ENCODE peak calls at places on chromosomes 1 and 21, in seven cellular contexts. One of them, this sample, is unnamed. For H3K4me1 and H3K27me3, the result is how much of the 10 kb centered on the place peaks cover.

GRCh38 chr1:39076127-39076798 is 50.1 kb downstream of the NDUFS5 start:
- DNase-seq in left ventricle myocardium inferior: peak
- DNase-seq in HAP-1: no peak
- DNase-seq in aorta: peak
- DNase-seq in psoas muscle: peak
- DNase-seq in ovary: peak
- DNase-seq in fibroblast of lung: peak
- DNase-seq in this sample: no peak

GRCh38 chr1:24051206-24051945 is 60.6 kb downstream of the MYOM3 start:
- DNase-seq in left ventricle myocardium inferior: no peak
- DNase-seq in HAP-1: no peak
- DNase-seq in aorta: no peak
- DNase-seq in psoas muscle: no peak
- DNase-seq in ovary: no peak
- DNase-seq in fibroblast of lung: no peak
- DNase-seq in this sample: no peak

GRCh38 chr1:60283690-60284089 is 210.1 kb upstream of the C1orf87 start:
- DNase-seq in left ventricle myocardium inferior: no peak
- DNase-seq in HAP-1: no peak
- DNase-seq in aorta: no peak
- DNase-seq in psoas muscle: no peak
- DNase-seq in ovary: no peak
- DNase-seq in fibroblast of lung: peak
- DNase-seq in this sample: no peak

GRCh38 chr1:154288694-154289093 is 16.3 kb downstream of the HAX1 start:
- DNase-seq in left ventricle myocardium inferior: no peak
- DNase-seq in HAP-1: no peak
- DNase-seq in aorta: no peak
- DNase-seq in psoas muscle: no peak
- DNase-seq in ovary: no peak
- DNase-seq in fibroblast of lung: no peak
- DNase-seq in this sample: no peak

GRCh38 chr1:235013512-235013911 is 115.1 kb downstream of the TOMM20 start:
- DNase-seq in left ventricle myocardium inferior: no peak
- DNase-seq in HAP-1: no peak
- DNase-seq in aorta: no peak
- DNase-seq in psoas muscle: no peak
- DNase-seq in ovary: no peak
- DNase-seq in fibroblast of lung: no peak
- DNase-seq in this sample: no peak

GRCh38 chr1:93749894-93750301 is 68.3 kb upstream of the BCAR3 start:
- DNase-seq in left ventricle myocardium inferior: no peak
- DNase-seq in HAP-1: no peak
- DNase-seq in aorta: no peak
- DNase-seq in psoas muscle: no peak
- DNase-seq in ovary: no peak
- DNase-seq in fibroblast of lung: no peak
- DNase-seq in this sample: no peak

GRCh38 chr1:172727956-172728603 is 69.2 kb downstream of the FASLG start:
- DNase-seq in left ventricle myocardium inferior: no peak
- DNase-seq in HAP-1: peak
- DNase-seq in aorta: no peak
- DNase-seq in psoas muscle: no peak
- DNase-seq in ovary: no peak
- DNase-seq in fibroblast of lung: peak
- DNase-seq in this sample: no peak

GRCh38 chr1:222454782-222455181 is 93.1 kb downstream of the HHIPL2 start:
- DNase-seq in left ventricle myocardium inferior: peak
- DNase-seq in HAP-1: no peak
- DNase-seq in aorta: no peak
- DNase-seq in psoas muscle: peak
- DNase-seq in ovary: peak
- DNase-seq in fibroblast of lung: no peak
- DNase-seq in this sample: no peak

GRCh38 chr1:61812916-61813315 is 70.6 kb downstream of the PATJ start:
- DNase-seq in left ventricle myocardium inferior: no peak
- DNase-seq in HAP-1: no peak
- DNase-seq in aorta: no peak
- DNase-seq in psoas muscle: no peak
- DNase-seq in ovary: no peak
- DNase-seq in fibroblast of lung: no peak
- DNase-seq in this sample: no peak

GRCh38 chr1:115062542-115063004 is 26.7 kb downstream of the TSPAN2 start:
- DNase-seq in left ventricle myocardium inferior: peak
- DNase-seq in HAP-1: no peak
- DNase-seq in aorta: peak
- DNase-seq in psoas muscle: peak
- DNase-seq in ovary: no peak
- DNase-seq in fibroblast of lung: no peak
- DNase-seq in this sample: peak

GRCh38 chr1:160858127-160858909 is 4.4 kb downstream of the CD244 start:
- DNase-seq in left ventricle myocardium inferior: peak
- DNase-seq in HAP-1: no peak
- DNase-seq in aorta: no peak
- DNase-seq in psoas muscle: no peak
- DNase-seq in ovary: no peak
- DNase-seq in fibroblast of lung: no peak
- DNase-seq in this sample: no peak

GRCh38 chr1:27357281-27358037 is 9.3 kb downstream of the MAP3K6 start:
- DNase-seq in left ventricle myocardium inferior: peak
- DNase-seq in HAP-1: peak
- DNase-seq in aorta: peak
- DNase-seq in psoas muscle: peak
- DNase-seq in ovary: peak
- DNase-seq in fibroblast of lung: peak
- DNase-seq in this sample: peak

GRCh38 chr1:27356628-27357280 is 10.0 kb downstream of the MAP3K6 start:
- DNase-seq in left ventricle myocardium inferior: no peak
- DNase-seq in HAP-1: no peak
- DNase-seq in aorta: no peak
- DNase-seq in psoas muscle: no peak
- DNase-seq in ovary: no peak
- DNase-seq in fibroblast of lung: no peak
- DNase-seq in this sample: peak

GRCh38 chr1:27358038-27358927 is 8.5 kb downstream of the MAP3K6 start:
- DNase-seq in left ventricle myocardium inferior: no peak
- DNase-seq in HAP-1: no peak
- DNase-seq in aorta: no peak
- DNase-seq in psoas muscle: no peak
- DNase-seq in ovary: no peak
- DNase-seq in fibroblast of lung: no peak
- DNase-seq in this sample: no peak

GRCh38 chr1:27355683-27356082 is 11.1 kb downstream of the MAP3K6 start:
- DNase-seq in left ventricle myocardium inferior: no peak
- DNase-seq in HAP-1: no peak
- DNase-seq in aorta: no peak
- DNase-seq in psoas muscle: no peak
- DNase-seq in ovary: no peak
- DNase-seq in fibroblast of lung: no peak
- DNase-seq in this sample: no peak

DNA sequence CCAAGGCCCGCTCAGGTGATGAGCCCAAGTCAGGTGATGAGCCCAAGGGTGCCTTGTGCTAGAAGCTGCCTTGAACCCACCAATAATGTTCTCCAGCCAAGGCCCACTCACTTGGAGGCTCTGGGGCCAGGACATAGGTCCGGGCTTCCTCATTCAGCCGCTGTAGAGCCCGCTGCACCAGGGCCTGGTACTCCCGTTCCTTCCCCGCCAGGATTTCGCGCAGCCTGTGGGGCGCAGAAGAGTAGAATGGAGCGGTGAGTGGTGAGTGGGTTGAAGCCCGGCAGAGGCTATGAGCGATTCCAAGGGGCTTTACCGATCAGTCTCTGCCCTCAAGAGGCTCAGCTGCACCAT is 10.5 kb downstream of the MAP3K6 start:
- DNase-seq in left ventricle myocardium inferior: no peak
- DNase-seq in HAP-1: no peak
- DNase-seq in aorta: no peak
- DNase-seq in psoas muscle: no peak
- DNase-seq in ovary: no peak
- DNase-seq in fibroblast of lung: no peak
- DNase-seq in this sample: no peak
- H3K4me1 ChIP-seq in left ventricle myocardium inferior: under half
- H3K4me1 ChIP-seq in HAP-1: under half
- H3K4me1 ChIP-seq in aorta: under half
- H3K4me1 ChIP-seq in psoas muscle: under half
- H3K4me1 ChIP-seq in ovary: under half
- H3K4me1 ChIP-seq in fibroblast of lung: under half
- H3K4me1 ChIP-seq in this sample: under half

GRCh38 chr21:42122398-42122797 is 51.3 kb downstream of the UMODL1 start:
- DNase-seq in left ventricle myocardium inferior: no peak
- DNase-seq in HAP-1: no peak
- DNase-seq in aorta: no peak
- DNase-seq in psoas muscle: peak
- DNase-seq in ovary: no peak
- DNase-seq in fibroblast of lung: no peak
- DNase-seq in this sample: no peak
- H3K27me3 ChIP-seq in left ventricle myocardium inferior: half or more
- H3K27me3 ChIP-seq in HAP-1: under half
- H3K27me3 ChIP-seq in aorta: under half
- H3K27me3 ChIP-seq in psoas muscle: half or more
- H3K27me3 ChIP-seq in ovary: under half
- H3K27me3 ChIP-seq in fibroblast of lung: under half
- H3K27me3 ChIP-seq in this sample: under half

DNA sequence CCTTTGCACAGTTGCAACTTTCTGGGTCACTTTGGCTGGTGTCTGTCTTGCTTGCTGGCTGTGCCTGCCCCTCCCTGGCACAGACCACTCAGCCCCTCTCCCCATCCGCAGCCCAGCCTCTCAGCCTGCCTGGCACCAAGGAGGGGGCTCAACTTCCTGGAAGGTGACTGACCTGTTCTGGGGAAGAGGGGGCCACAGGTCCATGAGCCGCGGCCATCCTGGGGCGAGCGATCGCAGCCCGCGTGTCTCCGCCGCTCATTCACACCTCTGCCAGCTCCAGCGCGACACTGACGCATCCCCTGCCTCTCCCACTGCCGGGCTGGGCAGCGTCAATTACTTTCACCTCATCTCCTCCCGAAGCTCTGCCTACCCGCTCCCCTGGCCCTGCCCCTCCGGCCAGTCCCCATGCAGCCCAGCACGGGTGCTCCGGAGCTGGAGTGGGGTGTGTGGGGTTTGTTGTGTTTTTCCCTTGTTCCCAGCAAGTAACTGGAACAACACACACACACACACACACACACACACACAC is 14.3 kb downstream of the SLC6A9 start:
- DNase-seq in left ventricle myocardium inferior: no peak
- DNase-seq in HAP-1: no peak
- DNase-seq in aorta: no peak
- DNase-seq in psoas muscle: no peak
- DNase-seq in ovary: no peak
- DNase-seq in fibroblast of lung: no peak
- DNase-seq in this sample: no peak
- H3K4me1 ChIP-seq in left ventricle myocardium inferior: under half
- H3K4me1 ChIP-seq in HAP-1: under half
- H3K4me1 ChIP-seq in aorta: under half
- H3K4me1 ChIP-seq in psoas muscle: under half
- H3K4me1 ChIP-seq in ovary: under half
- H3K4me1 ChIP-seq in fibroblast of lung: under half
- H3K4me1 ChIP-seq in this sample: under half

DNA sequence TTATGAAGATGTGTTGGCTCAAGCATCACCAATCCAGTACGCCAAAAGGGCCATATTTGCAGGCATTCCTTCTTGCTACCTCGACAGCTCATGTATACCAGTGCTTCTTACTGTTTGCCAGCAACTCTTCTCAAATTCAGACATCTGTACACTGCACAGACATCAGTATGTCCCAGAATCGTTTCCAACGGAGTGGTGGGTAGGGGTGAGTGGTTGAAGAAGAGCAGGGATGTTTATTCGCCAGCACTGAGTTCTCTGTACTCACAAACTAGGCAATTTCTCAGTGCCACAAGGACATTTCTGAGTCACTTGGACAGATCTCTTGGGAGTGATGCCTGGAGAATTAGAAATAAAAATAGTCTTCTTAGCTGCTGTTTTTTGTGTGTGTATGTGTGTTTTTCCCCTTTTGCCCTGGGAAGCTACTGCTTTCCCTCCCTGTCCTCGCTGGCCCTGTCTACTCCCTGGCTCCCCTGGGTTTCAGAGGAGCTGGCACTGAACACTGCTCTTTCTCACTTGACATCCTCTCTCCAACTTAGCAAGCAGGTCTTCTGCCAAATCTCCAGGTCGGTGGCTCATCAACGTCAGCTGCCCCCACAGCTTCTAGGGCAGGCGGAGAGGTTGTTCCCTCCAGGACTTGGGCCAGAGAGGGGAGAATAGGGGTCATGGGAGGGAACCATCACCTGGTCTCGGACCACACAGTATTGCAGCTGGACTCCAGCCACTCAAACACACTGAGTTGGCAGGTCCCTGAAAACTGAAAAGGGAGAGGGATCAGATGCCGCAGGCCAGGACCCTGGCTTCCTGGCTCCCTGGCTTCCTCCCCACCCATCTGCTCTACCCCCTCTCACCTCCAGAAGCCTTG is 90.5 kb downstream of the NMNAT2 start:
- DNase-seq in left ventricle myocardium inferior: peak
- DNase-seq in HAP-1: no peak
- DNase-seq in aorta: no peak
- DNase-seq in psoas muscle: peak
- DNase-seq in ovary: no peak
- DNase-seq in fibroblast of lung: no peak
- DNase-seq in this sample: no peak
- H3K27me3 ChIP-seq in left ventricle myocardium inferior: under half
- H3K27me3 ChIP-seq in HAP-1: under half
- H3K27me3 ChIP-seq in aorta: under half
- H3K27me3 ChIP-seq in psoas muscle: under half
- H3K27me3 ChIP-seq in ovary: under half
- H3K27me3 ChIP-seq in fibroblast of lung: under half
- H3K27me3 ChIP-seq in this sample: under half

DNA sequence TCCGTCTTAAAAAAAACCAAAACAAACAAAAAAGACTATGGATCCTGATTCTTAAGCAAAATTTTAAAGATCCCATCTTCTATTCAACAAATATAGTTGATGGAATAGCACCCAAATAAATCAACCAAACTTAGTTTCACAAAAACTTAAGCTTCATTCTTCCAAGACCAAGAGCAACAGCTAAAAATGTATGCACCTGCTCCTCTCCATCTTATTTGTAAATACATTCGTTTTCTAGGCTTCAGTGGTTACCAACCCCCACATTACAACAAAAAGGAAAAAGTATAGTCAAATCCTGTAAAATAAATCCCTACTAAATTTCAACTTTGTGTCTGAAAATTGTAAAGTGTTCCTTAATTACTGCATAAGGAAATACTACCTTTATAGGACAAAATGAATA is 3.9 kb downstream of the PTP4A2 start:
- DNase-seq in left ventricle myocardium inferior: no peak
- DNase-seq in HAP-1: no peak
- DNase-seq in aorta: no peak
- DNase-seq in psoas muscle: no peak
- DNase-seq in ovary: no peak
- DNase-seq in fibroblast of lung: no peak
- DNase-seq in this sample: no peak
- H3K4me1 ChIP-seq in left ventricle myocardium inferior: half or more
- H3K4me1 ChIP-seq in HAP-1: half or more
- H3K4me1 ChIP-seq in aorta: under half
- H3K4me1 ChIP-seq in psoas muscle: half or more
- H3K4me1 ChIP-seq in ovary: under half
- H3K4me1 ChIP-seq in fibroblast of lung: under half
- H3K4me1 ChIP-seq in this sample: half or more

GRCh38 chr21:42435833-42436232 is 32.1 kb downstream of the UBASH3A start:
- DNase-seq in left ventricle myocardium inferior: no peak
- DNase-seq in HAP-1: no peak
- DNase-seq in aorta: no peak
- DNase-seq in psoas muscle: no peak
- DNase-seq in ovary: no peak
- DNase-seq in fibroblast of lung: no peak
- DNase-seq in this sample: no peak
- H3K27me3 ChIP-seq in left ventricle myocardium inferior: half or more
- H3K27me3 ChIP-seq in HAP-1: under half
- H3K27me3 ChIP-seq in aorta: under half
- H3K27me3 ChIP-seq in psoas muscle: under half
- H3K27me3 ChIP-seq in ovary: under half
- H3K27me3 ChIP-seq in fibroblast of lung: under half
- H3K27me3 ChIP-seq in this sample: under half